ENCODE peak calls at places on chromosomes 1 and 21, in six cellular contexts. I is neuronal stem cell, A is H9, Q is IMR-90, E is H1, J is mesendoderm. Z is an unnamed sample.

GRCh38 chr1:234564035-234565029 is 45.6 kb downstream of the IRF2BP2 start:
- DNase-seq in E (peak; percentile 3), J (peak; percentile 93), Q (peak; percentile 88), I (no peak), A (no peak), Z (peak; percentile 47)

GRCh38 chr1:20076695-20077461 is 6.9 kb downstream of the PLA2G5 start:
- DNase-seq in I (no peak), A (no peak), Q (no peak), E (no peak), J (peak; percentile 57), Z (no peak)

GRCh38 chr21:43343992-43344886 is 82.7 kb downstream of the SIK1 start:
- DNase-seq in Q (no peak), I (no peak), J (no peak), E (no peak), A (no peak), Z (no peak)

GRCh38 chr1:151130837-151131586 is 15.4 kb downstream of the SEMA6C start:
- DNase-seq in J (peak; percentile 99), E (peak; percentile 87), A (peak; percentile 97), Q (peak; percentile 32), I (peak; percentile 85), Z (peak; percentile 79)

GRCh38 chr21:24223625-24224024 is 1383.7 kb downstream of the MRPL39 start:
- DNase-seq in A (no peak), Q (peak; percentile 37), I (no peak), J (no peak), E (no peak), Z (no peak)

GRCh38 chr21:38511662-38512243 is 13.5 kb upstream of the ERG start:
- DNase-seq in A (no peak), I (no peak), Q (no peak), J (no peak), E (no peak), Z (no peak)

GRCh38 chr1:177286396-177286795 is 115.6 kb downstream of the BRINP2 start:
- DNase-seq in A (no peak), Q (peak; percentile 53), I (no peak), J (no peak), E (no peak), Z (no peak)

GRCh38 chr1:74363220-74363619 is 128.0 kb downstream of the TNNI3K start:
- DNase-seq in A (no peak), Q (no peak), J (no peak), E (no peak), I (no peak), Z (no peak)

GRCh38 chr1:55064861-55065263 is 25.5 kb downstream of the PCSK9 start:
- DNase-seq in A (peak; percentile 14), J (no peak), Q (peak; percentile 61), E (no peak), I (no peak), Z (peak; percentile 24)

GRCh38 chr1:63261736-63262142 is 60.6 kb upstream of the FOXD3 start:
- DNase-seq in A (no peak), J (no peak), I (no peak), E (no peak), Q (no peak), Z (no peak)

GRCh38 chr1:31859719-31860118 is 43.9 kb upstream of the SPOCD1 start:
- DNase-seq in A (no peak), I (no peak), E (no peak), J (no peak), Q (no peak), Z (no peak)

GRCh38 chr1:230085178-230085515 is 18.1 kb downstream of the GALNT2 start:
- DNase-seq in I (no peak), E (no peak), J (no peak), Q (no peak), A (no peak), Z (no peak)

GRCh38 chr1:31955917-31956736 is 18.0 kb upstream of the PTP4A2 start:
- DNase-seq in Q (peak; percentile 100), J (peak; percentile 98), E (no peak), A (peak; percentile 67), I (no peak), Z (peak; percentile 100)

GRCh38 chr1:33470495-33471012 is 1.9 kb upstream of the ZSCAN20 start:
- DNase-seq in Q (peak; percentile 88), I (peak; percentile 76), J (peak; percentile 83), A (peak; percentile 78), E (peak; percentile 46), Z (peak; percentile 92)

GRCh38 chr1:111203681-111204210 is 3.3 kb upstream of the DENND2D start:
- DNase-seq in J (no peak), A (no peak), E (no peak), Q (no peak), I (no peak), Z (no peak)

GRCh38 chr1:233627376-233627775 is 13.5 kb downstream of the KCNK1 start:
- DNase-seq in Q (no peak), I (no peak), A (no peak), J (peak; percentile 26), E (no peak), Z (no peak)

GRCh38 chr1:92698932-92699331 is 86.0 kb downstream of the EVI5 start:
- DNase-seq in A (no peak), E (no peak), I (no peak), J (no peak), Q (no peak), Z (no peak)

GRCh38 chr1:93616996-93617669 is 64.5 kb downstream of the BCAR3 start:
- DNase-seq in J (peak; percentile 69), A (no peak), E (no peak), I (no peak), Q (no peak), Z (peak; percentile 50)

GRCh38 chr1:34899906-34900305 is 29.5 kb downstream of the DLGAP3 start:
- DNase-seq in I (no peak), A (no peak), E (no peak), J (no peak), Q (no peak), Z (no peak)

GRCh38 chr1:117612517-117613248 is 6.8 kb downstream of the TENT5C start:
- DNase-seq in J (peak; percentile 42), E (no peak), Q (peak; percentile 88), I (no peak), A (peak; percentile 6), Z (peak; percentile 94)

GRCh38 chr1:66732407-66733166 is 19.7 kb upstream of the DYNLT5 start:
- DNase-seq in A (no peak), Q (peak; percentile 26), I (no peak), J (no peak), E (no peak), Z (peak; percentile 46)

DNA sequence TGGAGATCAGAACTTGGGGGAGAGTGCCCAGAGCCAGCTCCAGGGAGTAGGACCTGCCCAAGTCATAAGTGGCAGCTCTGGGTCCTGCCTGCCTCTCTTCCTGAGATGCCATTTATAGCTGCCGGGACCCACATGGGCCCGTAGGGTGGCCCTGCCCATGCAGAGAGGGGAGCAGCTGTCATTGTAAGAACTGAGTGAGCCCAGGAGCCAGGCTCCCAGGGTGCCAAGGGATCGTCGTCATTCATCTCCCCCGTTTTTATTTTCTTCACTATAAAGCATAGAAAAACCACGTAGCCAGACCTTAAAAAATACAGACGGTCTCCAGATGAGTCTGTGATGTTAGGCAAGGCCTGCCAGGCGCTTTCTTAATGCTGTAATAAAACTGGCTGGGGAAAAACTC is 90.6 kb downstream of the IGSF21 start:
- DNase-seq in I (no peak), E (no peak), A (no peak), J (no peak), Q (no peak), Z (no peak)
- H3K27me3 ChIP-seq in I (no peaks in the 10 kb centered on the region), E (no peaks in the 10 kb centered on the region), A (no peaks in the 10 kb centered on the region), J (no peaks in the 10 kb centered on the region), Q (no peaks in the 10 kb centered on the region), Z (peaks cover 87% of the 10 kb centered on the region)

GRCh38 chr21:32368386-32368785 is 24.4 kb downstream of the URB1 start:
- DNase-seq in E (no peak), A (no peak), I (no peak), J (no peak), Q (peak; percentile 66), Z (no peak)

GRCh38 chr21:32364801-32365200 is 28.0 kb downstream of the URB1 start:
- DNase-seq in A (no peak), I (peak; percentile 18), E (no peak), J (peak; percentile 33), Q (no peak), Z (no peak)

GRCh38 chr21:32367158-32367557 is 25.7 kb downstream of the URB1 start:
- DNase-seq in J (no peak), E (no peak), Q (no peak), A (no peak), I (no peak), Z (no peak)

GRCh38 chr21:32364387-32364786 is 28.4 kb downstream of the URB1 start:
- DNase-seq in A (no peak), I (no peak), J (no peak), E (no peak), Q (no peak), Z (no peak)

DNA sequence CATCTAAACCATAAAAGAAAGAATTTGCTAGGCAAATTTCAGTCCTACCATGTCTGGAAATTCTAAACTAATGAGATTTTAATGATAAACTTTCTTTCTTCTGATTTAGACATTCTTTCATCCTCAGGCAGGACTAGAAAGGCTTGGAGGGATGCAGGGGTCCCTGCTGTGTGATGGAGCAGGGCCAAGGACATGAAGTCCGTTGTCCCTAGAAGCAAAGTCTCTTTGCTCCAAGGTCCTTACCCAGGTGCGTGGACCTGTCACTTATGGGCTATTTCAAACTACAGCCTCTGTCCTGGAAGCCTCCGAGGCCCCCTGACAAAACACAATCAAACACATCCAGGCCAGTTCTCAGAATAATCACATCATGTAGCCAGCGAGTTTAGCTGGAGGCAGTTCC is 26.6 kb downstream of the URB1 start:
- DNase-seq in A (no peak), Q (no peak), I (no peak), J (no peak), E (no peak), Z (no peak)
- H2BK5ac ChIP-seq in A (no peak overlapping the region), Q (no peak overlapping the region), I (no peak overlapping the region), J (no peak overlapping the region), E (no peak overlapping the region), Z (no peak overlapping the region)

GRCh38 chr1:9603307-9603706 is 14.6 kb downstream of the TMEM201 start:
- DNase-seq in A (no peak), J (no peak), Q (no peak), E (no peak), I (no peak), Z (no peak)

GRCh38 chr1:9602794-9603167 is 14.1 kb downstream of the TMEM201 start:
- DNase-seq in I (no peak), E (no peak), A (no peak), J (no peak), Q (no peak), Z (no peak)

GRCh38 chr1:9598316-9598700 is 9.6 kb downstream of the TMEM201 start:
- DNase-seq in Q (no peak), A (no peak), I (no peak), J (no peak), E (no peak), Z (no peak)

GRCh38 chr1:9601942-9602793 is 13.5 kb downstream of the TMEM201 start:
- DNase-seq in Q (no peak), I (no peak), J (no peak), A (no peak), E (no peak), Z (no peak)

GRCh38 chr1:9600861-9601834 is 12.4 kb downstream of the TMEM201 start:
- DNase-seq in A (no peak), J (no peak), I (no peak), E (no peak), Q (no peak), Z (no peak)
- H2BK15ac ChIP-seq in A (no peak overlapping the region), J (no peak overlapping the region), I (no peak overlapping the region), E (no peak overlapping the region), Q (no peak overlapping the region), Z (no peak overlapping the region)

DNA sequence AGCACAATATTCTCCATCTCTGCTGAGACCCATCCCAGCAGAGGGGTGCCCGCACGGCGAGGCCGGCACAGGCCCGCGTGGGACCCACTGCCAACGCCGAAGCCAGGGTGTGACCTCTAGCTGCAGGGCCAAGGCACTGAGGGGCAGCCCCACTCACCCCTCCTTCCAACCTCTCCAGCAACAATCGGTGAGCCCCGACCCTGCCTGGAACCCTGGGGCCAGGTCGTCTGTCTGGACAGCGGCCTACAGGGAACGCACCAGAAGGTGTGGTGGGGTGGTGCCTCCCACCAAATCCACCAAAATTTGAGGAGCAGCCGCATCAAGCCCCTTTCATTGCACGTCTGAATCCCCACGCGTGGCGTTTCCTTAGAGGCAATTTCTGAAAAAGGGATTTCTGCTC is 63.0 kb upstream of the ADARB1 start:
- DNase-seq in J (no peak), E (no peak), A (no peak), I (no peak), Q (no peak), Z (no peak)
- H3K27me3 ChIP-seq in J (no peaks in the 10 kb centered on the region), E (peaks cover 3% of the 10 kb centered on the region), A (no peaks in the 10 kb centered on the region), I (peaks cover 3% of the 10 kb centered on the region), Q (no peaks in the 10 kb centered on the region), Z (no peaks in the 10 kb centered on the region)